ENCODE peak calls at places on chromosomes 3 and 15, in seven cellular contexts. B is OCI-LY7, O is hepatocyte, P is uterus, F is right lobe of liver, C is neural progenitor cell, U is spleen. I is an unnamed sample. For H3K4me1, the result is how much of the 10 kb centered on the place peaks cover.

GRCh38 chr3:195248281-195248680 is 22.7 kb downstream of the XXYLT1 start:
- DNase-seq in B (no peak), O (no peak), P (peak), F (peak), C (no peak), U (no peak), I (no peak)

GRCh38 chr3:179149239-179149887 is 1.2 kb downstream of the PIK3CA start:
- DNase-seq in B (peak), O (peak), P (peak), F (no peak), C (peak), U (no peak), I (peak)

GRCh38 chr3:52495777-52496602 is 852 bp downstream of the STAB1 start:
- DNase-seq in B (no peak), O (no peak), P (peak), F (no peak), C (no peak), U (no peak), I (peak)

GRCh38 chr3:185071401-185071800 is 81.5 kb downstream of the C3orf70 start:
- DNase-seq in B (no peak), O (no peak), P (no peak), F (no peak), C (no peak), U (no peak), I (no peak)

GRCh38 chr15:52351206-52351907 is 55.8 kb upstream of the MYO5C start:
- DNase-seq in B (no peak), O (no peak), P (no peak), F (no peak), C (no peak), U (no peak), I (peak)

GRCh38 chr3:132343018-132343612 is 25.9 kb downstream of the ACP3 start:
- DNase-seq in B (peak), O (peak), P (peak), F (peak), C (peak), U (no peak), I (peak)

GRCh38 chr3:134038071-134038491 is 8.4 kb upstream of the SLCO2A1 start:
- DNase-seq in B (no peak), O (peak), P (no peak), F (no peak), C (no peak), U (no peak), I (no peak)

GRCh38 chr3:102141096-102141912 is 292.0 kb downstream of the NFKBIZ start:
- DNase-seq in B (no peak), O (no peak), P (no peak), F (no peak), C (no peak), U (no peak), I (no peak)

GRCh38 chr15:78850352-78850751 is 22.3 kb upstream of the MORF4L1 start:
- DNase-seq in B (no peak), O (no peak), P (no peak), F (no peak), C (no peak), U (peak), I (no peak)

GRCh38 chr3:191136347-191136746 is 62.7 kb upstream of the OSTN start:
- DNase-seq in B (peak), O (no peak), P (no peak), F (no peak), C (no peak), U (no peak), I (no peak)

GRCh38 chr15:60580068-60580467 is 101.1 kb upstream of the ICE2 start:
- DNase-seq in B (no peak), O (no peak), P (no peak), F (no peak), C (no peak), U (no peak), I (no peak)

GRCh38 chr15:47813985-47814384 is 96.7 kb downstream of the SEMA6D start:
- DNase-seq in B (no peak), O (no peak), P (no peak), F (no peak), C (no peak), U (no peak), I (no peak)

GRCh38 chr3:174540081-174540480 is 319.1 kb upstream of the NAALADL2 start:
- DNase-seq in B (no peak), O (no peak), P (no peak), F (no peak), C (peak), U (no peak), I (no peak)

GRCh38 chr3:113560845-113561623 is 28.7 kb downstream of the SIDT1 start:
- DNase-seq in B (no peak), O (no peak), P (no peak), F (no peak), C (no peak), U (no peak), I (no peak)

GRCh38 chr15:64000183-64000710 is 46.0 kb downstream of the DAPK2 start:
- DNase-seq in B (no peak), O (peak), P (no peak), F (no peak), C (no peak), U (no peak), I (no peak)

GRCh38 chr3:129016366-129016724 is 15.2 kb downstream of the EFCC1 start:
- DNase-seq in B (peak), O (peak), P (no peak), F (no peak), C (no peak), U (peak), I (no peak)

GRCh38 chr15:63474810-63475316 is 29.5 kb upstream of the USP3 start:
- DNase-seq in B (peak), O (no peak), P (no peak), F (no peak), C (no peak), U (peak), I (no peak)

GRCh38 chr3:39671600-39671999 is 137.8 kb upstream of the MYRIP start:
- DNase-seq in B (no peak), O (no peak), P (no peak), F (no peak), C (no peak), U (no peak), I (no peak)

GRCh38 chr15:60399246-60399915 is 1.6 kb upstream of the ANXA2 start:
- DNase-seq in B (no peak), O (no peak), P (no peak), F (no peak), C (no peak), U (no peak), I (no peak)

GRCh38 chr15:25374143-25374542 is 64.7 kb downstream of the UBE3A start:
- DNase-seq in B (no peak), O (no peak), P (no peak), F (no peak), C (peak), U (no peak), I (no peak)

GRCh38 chr3:85567074-85567676 is 608.4 kb downstream of the CADM2 start:
- DNase-seq in B (peak), O (peak), P (no peak), F (no peak), C (peak), U (no peak), I (peak)

GRCh38 chr15:84598993-84599392 is 1.8 kb upstream of the ZSCAN2 start:
- DNase-seq in B (peak), O (peak), P (peak), F (peak), C (peak), U (no peak), I (no peak)

GRCh38 chr15:76994971-76995945 is at the start of gene PSTPIP1:
- DNase-seq in B (peak), O (no peak), P (no peak), F (peak), C (no peak), U (peak), I (no peak)

GRCh38 chr15:40762919-40763800 is 708 bp upstream of the GCHFR start:
- DNase-seq in B (no peak), O (peak), P (peak), F (peak), C (peak), U (peak), I (peak)

GRCh38 chr3:197083486-197083885 is 53.9 kb upstream of the MELTF start:
- DNase-seq in B (no peak), O (peak), P (no peak), F (no peak), C (no peak), U (no peak), I (no peak)

GRCh38 chr3:150149651-150150051 is 179.0 kb upstream of the PFN2 start:
- DNase-seq in B (no peak), O (peak), P (no peak), F (no peak), C (no peak), U (no peak), I (no peak)

GRCh38 chr3:42403737-42404136 is 6.7 kb downstream of the LYZL4 start:
- DNase-seq in B (no peak), O (no peak), P (no peak), F (no peak), C (no peak), U (no peak), I (no peak)

GRCh38 chr15:71218272-71218805 is 103.1 kb downstream of the THSD4 start:
- DNase-seq in B (no peak), O (no peak), P (no peak), F (peak), C (no peak), U (no peak), I (no peak)

GRCh38 chr3:169528289-169528688 is 135.2 kb downstream of the MECOM start:
- DNase-seq in B (no peak), O (no peak), P (no peak), F (no peak), C (no peak), U (no peak), I (no peak)

GRCh38 chr3:175573226-175573625 is 714.1 kb downstream of the NAALADL2 start:
- DNase-seq in B (no peak), O (no peak), P (no peak), F (no peak), C (no peak), U (no peak), I (no peak)

GRCh38 chr15:84967380-84967779 is 14.3 kb upstream of the PDE8A start:
- DNase-seq in B (no peak), O (no peak), P (no peak), F (no peak), C (no peak), U (no peak), I (no peak)

GRCh38 chr3:111907151-111907550 is 48.1 kb downstream of the PHLDB2 start:
- DNase-seq in B (no peak), O (no peak), P (no peak), F (no peak), C (no peak), U (no peak), I (no peak)

GRCh38 chr3:189316296-189317019 is 144.7 kb downstream of the TPRG1 start:
- DNase-seq in B (no peak), O (peak), P (no peak), F (no peak), C (no peak), U (no peak), I (peak)

GRCh38 chr3:42709621-42710020 is 7.0 kb upstream of the HHATL start:
- DNase-seq in B (no peak), O (no peak), P (no peak), F (peak), C (no peak), U (peak), I (no peak)

GRCh38 chr3:138356666-138357409 is 8.5 kb downstream of the MRAS start:
- DNase-seq in B (no peak), O (no peak), P (no peak), F (no peak), C (no peak), U (no peak), I (no peak)

GRCh38 chr3:127734754-127735473 is 62.2 kb downstream of the ABTB1 start:
- DNase-seq in B (peak), O (peak), P (no peak), F (no peak), C (no peak), U (peak), I (no peak)

GRCh38 chr3:52182203-52182602 is 15.8 kb upstream of the ALAS1 start:
- DNase-seq in B (no peak), O (no peak), P (no peak), F (peak), C (no peak), U (peak), I (no peak)

GRCh38 chr15:54131410-54131809 is 153.2 kb downstream of the UNC13C start:
- DNase-seq in B (no peak), O (no peak), P (no peak), F (no peak), C (no peak), U (no peak), I (no peak)

GRCh38 chr15:51310064-51310463 is 28.3 kb downstream of the CYP19A1 start:
- DNase-seq in B (no peak), O (no peak), P (no peak), F (no peak), C (no peak), U (no peak), I (no peak)
- TF ChIP-seq CTCF in B (no peak), O (no peak), P (no peak), F (no peak), C (no peak), U (no peak), I (no peak)

GRCh38 chr15:89333959-89334509 is 590 bp downstream of the POLG start:
- DNase-seq in B (no peak), O (no peak), P (no peak), F (no peak), C (no peak), U (no peak), I (no peak)
- H3K4me1 ChIP-seq in B (under half), O (under half), P (under half), F (under half), C (under half), U (half or more), I (under half)

DNA sequence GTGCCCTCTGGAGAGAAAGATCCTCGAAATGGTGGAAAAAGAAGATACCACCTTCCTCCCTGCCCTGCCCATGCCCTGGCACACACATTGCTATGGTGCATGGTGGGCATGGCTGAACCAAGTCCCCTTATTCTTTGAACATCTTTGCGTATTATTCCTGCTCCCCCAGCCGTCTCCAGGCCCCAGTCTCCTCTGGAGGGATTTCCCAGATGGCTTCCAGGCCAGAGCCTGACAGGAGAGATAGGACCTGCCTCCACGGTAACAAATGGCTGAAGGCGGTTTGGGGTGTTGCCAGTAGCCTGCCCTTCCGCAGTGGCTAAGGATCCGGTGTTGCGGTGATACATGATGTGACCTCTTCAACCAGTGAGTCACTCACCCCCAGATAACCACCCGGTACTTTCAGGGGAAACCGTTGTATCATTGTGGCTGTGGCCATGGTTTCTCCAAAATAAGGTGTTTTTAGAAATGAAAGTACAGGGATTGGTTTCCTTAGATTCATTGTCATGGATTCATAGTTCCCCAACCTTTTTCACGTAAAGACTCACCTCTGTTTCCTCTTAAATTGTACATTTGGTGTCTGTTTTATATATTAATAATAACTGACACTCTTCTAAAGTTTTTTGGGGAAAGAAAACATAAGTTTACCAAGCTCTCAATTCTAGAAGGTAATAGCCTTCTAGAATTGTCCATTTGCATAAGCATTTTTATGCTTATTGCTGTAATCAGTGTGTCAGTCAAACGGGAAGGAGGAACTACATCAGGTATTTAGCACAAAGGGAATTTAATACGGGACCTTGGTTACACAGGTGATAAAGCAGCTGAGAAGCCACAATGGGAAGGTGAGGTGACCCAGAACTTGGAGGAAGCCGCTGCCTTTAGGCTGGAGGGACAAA is 25.9 kb downstream of the SMAD3 start:
- DNase-seq in B (no peak), O (peak), P (peak), F (no peak), C (no peak), U (peak), I (peak)
- H3K27ac ChIP-seq in B (peak), O (peak), P (peak), F (no peak), C (no peak), U (peak), I (peak)

DNA sequence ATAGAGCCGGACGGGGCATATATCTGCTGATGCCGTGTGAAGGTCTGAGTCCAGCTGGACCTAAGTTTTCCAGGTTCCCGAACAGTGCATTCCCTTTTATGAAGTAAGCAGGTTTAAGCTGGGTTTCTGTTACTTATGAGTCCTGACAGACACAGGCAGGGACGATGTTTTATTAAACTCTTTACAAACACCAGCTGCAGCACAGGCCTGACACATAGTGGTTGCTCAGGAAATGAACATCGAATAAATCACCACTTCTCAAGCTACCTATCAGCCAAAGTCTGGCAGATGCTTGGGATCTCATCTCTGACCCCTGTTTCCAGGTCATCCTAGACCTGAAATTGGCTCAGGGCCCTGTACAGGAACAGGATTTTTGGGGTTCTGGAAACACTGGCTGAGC is 50.9 kb upstream of the RAD18 start:
- DNase-seq in B (no peak), O (peak), P (no peak), F (no peak), C (no peak), U (no peak), I (no peak)
- TF ChIP-seq CTCF in B (no peak), O (peak), P (no peak), F (no peak), C (no peak), U (no peak), I (no peak)

GRCh38 chr3:65950340-65951326 is 88.1 kb downstream of the MAGI1 start:
- DNase-seq in B (no peak), O (no peak), P (no peak), F (no peak), C (peak), U (no peak), I (no peak)
- H3K4me1 ChIP-seq in B (under half), O (half or more), P (under half), F (under half), C (under half), U (under half), I (under half)

DNA sequence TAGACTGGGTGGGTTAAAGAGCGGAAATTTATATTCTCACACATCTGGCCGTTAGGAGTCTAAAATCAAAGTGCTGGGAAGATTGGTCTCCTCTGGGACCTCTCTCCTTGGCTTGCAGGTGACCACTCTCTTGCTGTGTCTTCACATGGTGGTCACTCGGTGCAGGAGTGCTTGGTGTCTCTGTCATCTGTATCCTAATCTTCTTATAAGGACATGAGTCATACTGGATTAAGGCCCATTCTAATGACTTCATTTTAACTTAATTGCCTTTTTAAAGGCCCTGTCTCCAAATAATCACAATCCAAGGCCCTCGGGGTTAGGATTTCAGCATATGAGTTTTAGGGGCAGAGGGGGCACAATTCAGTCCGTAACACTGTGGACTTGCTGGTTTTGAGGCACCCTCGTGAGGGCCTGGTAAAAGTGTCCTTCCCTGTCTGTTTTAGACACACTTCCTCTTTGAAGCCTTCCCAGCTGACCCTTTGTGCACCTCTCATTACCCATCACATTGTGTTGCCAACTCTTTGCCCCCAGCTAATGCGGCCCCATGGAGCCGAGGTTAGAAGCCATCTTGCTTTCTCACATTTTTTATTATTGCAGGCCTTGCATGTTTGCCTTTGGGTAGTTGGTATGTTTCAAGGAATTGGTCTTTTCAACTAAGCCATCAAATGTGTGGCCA is 3.2 kb downstream of the XYLB start:
- DNase-seq in B (no peak), O (no peak), P (no peak), F (peak), C (no peak), U (no peak), I (no peak)
- H3K27ac ChIP-seq in B (no peak), O (no peak), P (no peak), F (no peak), C (no peak), U (no peak), I (no peak)

DNA sequence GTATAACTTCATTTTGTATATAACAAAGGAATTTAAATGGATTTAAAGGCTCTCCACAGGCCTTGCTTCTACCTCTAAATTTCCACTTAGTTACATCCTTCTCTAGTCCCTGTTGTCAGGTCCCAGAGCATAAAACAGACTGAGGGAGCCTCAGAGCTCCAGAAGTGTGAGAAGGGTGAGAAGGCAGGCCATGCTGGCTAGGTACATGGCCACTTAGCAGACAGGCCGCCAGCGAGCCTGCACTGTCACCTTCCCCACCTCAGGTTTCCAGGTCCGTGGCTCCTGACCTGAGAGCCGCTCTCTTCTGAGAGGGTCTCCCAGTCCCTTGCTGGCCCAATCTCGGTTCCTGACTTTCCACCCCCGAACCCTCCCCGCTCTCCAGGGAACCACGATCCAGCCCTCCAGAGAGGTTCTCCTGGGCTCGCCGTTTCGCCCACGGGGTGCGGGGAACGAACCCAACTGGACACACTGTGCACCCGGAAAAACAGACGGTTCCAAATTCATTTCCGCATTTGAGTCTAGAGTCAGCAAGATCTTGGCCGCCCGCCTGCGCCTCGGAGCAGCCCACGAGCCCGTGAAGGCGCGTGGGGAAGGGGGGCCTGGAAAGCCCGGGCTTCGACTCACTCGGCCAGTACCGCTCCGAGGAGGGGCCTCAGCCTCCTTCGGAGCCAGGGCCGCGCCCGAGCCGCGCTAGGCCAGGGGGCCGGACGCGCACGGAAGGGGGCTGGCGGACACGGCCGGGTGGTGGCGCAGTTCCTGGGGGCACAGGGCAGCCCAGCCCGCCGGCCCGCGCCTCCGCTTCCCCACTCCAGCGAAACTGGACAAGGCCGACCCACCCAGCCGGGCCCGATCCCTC is 16.7 kb upstream of the SOX2 start:
- DNase-seq in B (no peak), O (peak), P (peak), F (no peak), C (peak), U (peak), I (peak)
- TF ChIP-seq CTCF in B (no peak), O (peak), P (no peak), F (no peak), C (peak), U (no peak), I (no peak)

I was measured in lung.